ENCODE peak calls at places on chromosomes 7 and 10, in eight cellular contexts. F, R, L, Q, J, U, O and Z are unnamed samples. For H3K9me3, the result is how much of the 10 kb centered on the place peaks cover.

GRCh38 chr10:113052076-113052830 is 102.2 kb downstream of the TCF7L2 start:
- DNase-seq in F (no peak), R (no peak), L (peak), Q (no peak), J (no peak), U (no peak), O (no peak), Z (no peak)

GRCh38 chr7:389911-390601 is 100.1 kb downstream of the FOXL3 start:
- DNase-seq in F (no peak), R (no peak), L (no peak), Q (no peak), J (no peak), U (no peak), O (no peak), Z (peak)

GRCh38 chr10:32347363-32347735 is 391 bp upstream of the EPC1 start:
- DNase-seq in F (peak), R (no peak), L (no peak), Q (no peak), J (no peak), U (no peak), O (no peak), Z (no peak)

GRCh38 chr10:71727429-71728217 is 8.0 kb upstream of the C10orf105 start:
- DNase-seq in F (no peak), R (no peak), L (peak), Q (peak), J (no peak), U (peak), O (no peak), Z (peak)

GRCh38 chr10:71297343-71297742 is 21.7 kb upstream of the SLC29A3 start:
- DNase-seq in F (no peak), R (no peak), L (no peak), Q (no peak), J (no peak), U (no peak), O (no peak), Z (no peak)

GRCh38 chr10:76786673-76787072 is 850.9 kb downstream of the KCNMA1 start:
- DNase-seq in F (no peak), R (no peak), L (no peak), Q (no peak), J (no peak), U (no peak), O (no peak), Z (no peak)

GRCh38 chr7:133207687-133208086 is 45.2 kb upstream of the EXOC4 start:
- DNase-seq in F (peak), R (no peak), L (peak), Q (no peak), J (no peak), U (no peak), O (no peak), Z (no peak)

GRCh38 chr7:41745451-41745850 is 42.6 kb upstream of the INHBA start:
- DNase-seq in F (no peak), R (no peak), L (no peak), Q (no peak), J (no peak), U (no peak), O (no peak), Z (no peak)

GRCh38 chr7:43868681-43869017 is 668 bp downstream of the MRPS24 start:
- DNase-seq in F (no peak), R (no peak), L (peak), Q (no peak), J (peak), U (no peak), O (no peak), Z (no peak)

GRCh38 chr10:4041531-4042096 is 256.6 kb upstream of the KLF6 start:
- DNase-seq in F (no peak), R (no peak), L (no peak), Q (no peak), J (no peak), U (no peak), O (no peak), Z (no peak)

GRCh38 chr7:150434240-150434639 is 16.2 kb upstream of the GIMAP8 start:
- DNase-seq in F (no peak), R (no peak), L (no peak), Q (no peak), J (no peak), U (no peak), O (no peak), Z (no peak)

GRCh38 chr7:85423209-85423895 is 236.5 kb upstream of the SEMA3D start:
- DNase-seq in F (no peak), R (no peak), L (no peak), Q (no peak), J (no peak), U (no peak), O (no peak), Z (no peak)

GRCh38 chr10:75919913-75920312 is 488.5 kb downstream of the LRMDA start:
- DNase-seq in F (no peak), R (no peak), L (no peak), Q (no peak), J (no peak), U (peak), O (no peak), Z (no peak)

GRCh38 chr7:134991469-134992339 is 5.4 kb downstream of the AGBL3 start:
- DNase-seq in F (no peak), R (no peak), L (no peak), Q (no peak), J (peak), U (no peak), O (no peak), Z (no peak)

GRCh38 chr7:92808006-92808405 is 28.4 kb downstream of the CDK6 start:
- DNase-seq in F (no peak), R (no peak), L (peak), Q (no peak), J (peak), U (no peak), O (no peak), Z (no peak)

GRCh38 chr7:42479452-42480303 is 242.7 kb upstream of the GLI3 start:
- DNase-seq in F (no peak), R (no peak), L (no peak), Q (no peak), J (peak), U (no peak), O (no peak), Z (no peak)

GRCh38 chr7:78673272-78673671 is 780.2 kb downstream of the MAGI2 start:
- DNase-seq in F (no peak), R (no peak), L (no peak), Q (no peak), J (no peak), U (no peak), O (no peak), Z (no peak)
- H3K9me3 ChIP-seq in F (under half), R (under half), L (under half), Q (under half), J (under half), U (under half), O (under half), Z (under half)

DNA sequence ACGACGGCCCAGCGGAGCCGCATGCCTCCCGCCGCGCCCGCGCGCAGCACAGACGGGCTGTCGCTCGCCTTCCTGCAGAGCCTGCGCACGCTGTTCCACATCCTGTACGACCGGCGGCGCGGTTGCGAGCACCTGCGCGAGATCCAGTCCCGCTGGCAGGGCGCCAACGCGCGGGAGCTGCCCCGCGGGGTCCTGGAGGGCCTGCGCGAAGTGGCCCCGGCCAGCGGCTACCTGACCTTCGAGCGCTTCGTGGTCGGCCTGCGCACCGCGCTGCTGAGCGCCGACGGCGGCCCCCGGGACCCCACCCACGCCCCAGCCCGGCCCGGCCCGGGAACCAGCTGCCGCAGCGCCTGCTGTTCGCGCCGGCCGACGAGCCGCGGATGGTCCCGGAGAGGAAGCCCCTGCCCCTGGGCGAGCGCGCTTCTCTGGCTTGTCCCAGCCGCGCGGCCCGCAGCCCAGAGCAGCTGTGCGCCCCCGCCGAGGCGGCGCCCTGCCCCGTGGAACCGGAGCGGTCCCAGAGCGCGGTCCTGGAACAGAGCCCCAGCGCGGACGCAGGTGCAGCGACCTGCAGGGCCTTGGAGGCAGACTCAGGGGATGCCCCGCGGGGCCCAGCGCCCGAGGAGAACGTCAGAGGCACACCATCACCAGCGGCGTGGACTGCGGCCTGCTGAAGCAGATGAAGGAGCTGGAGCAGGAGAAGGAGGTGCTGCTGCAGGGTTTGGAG is 25.3 kb upstream of the ZNF716 start:
- DNase-seq in F (no peak), R (no peak), L (no peak), Q (no peak), J (no peak), U (no peak), O (no peak), Z (no peak)
- H3K9me3 ChIP-seq in F (under half), R (under half), L (under half), Q (under half), J (under half), U (under half), O (under half), Z (under half)

DNA sequence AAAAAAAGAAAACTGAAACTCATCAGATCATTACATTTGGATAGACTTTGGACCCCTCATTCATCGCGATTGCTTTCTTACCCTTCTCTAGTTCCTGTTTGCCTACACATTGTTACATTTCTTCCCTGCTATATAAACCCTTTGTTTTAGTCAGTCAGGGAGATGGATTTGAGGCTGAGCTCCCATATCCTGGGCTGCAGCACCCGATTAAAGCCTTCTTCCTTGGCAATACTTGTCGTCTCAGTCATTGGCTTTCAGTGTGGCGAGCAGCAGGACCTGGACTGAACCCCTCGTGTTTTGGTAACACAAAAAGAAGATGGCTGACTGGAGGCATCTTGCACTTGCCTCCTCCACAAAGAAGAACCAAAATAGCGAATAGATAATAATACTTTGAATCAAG is 34.1 kb upstream of the ELOVL3 start:
- DNase-seq in F (no peak), R (no peak), L (no peak), Q (no peak), J (no peak), U (no peak), O (no peak), Z (no peak)
- H3K9me3 ChIP-seq in F (under half), R (under half), L (under half), Q (under half), J (under half), U (under half), O (under half), Z (under half)

GRCh38 chr7:149223746-149224145 is 15.7 kb upstream of the ZNF212 start:
- DNase-seq in F (no peak), R (no peak), L (no peak), Q (no peak), J (no peak), U (no peak), O (no peak), Z (peak)
- H3K9me3 ChIP-seq in F (under half), R (under half), L (under half), Q (under half), J (under half), U (under half), O (under half), Z (under half)

GRCh38 chr10:131271966-131272365 is 39.6 kb downstream of the TCERG1L start:
- DNase-seq in F (no peak), R (no peak), L (no peak), Q (no peak), J (no peak), U (no peak), O (no peak), Z (no peak)

GRCh38 chr10:131270461-131271190 is 40.9 kb downstream of the TCERG1L start:
- DNase-seq in F (no peak), R (no peak), L (no peak), Q (no peak), J (no peak), U (no peak), O (no peak), Z (no peak)

GRCh38 chr10:131272897-131273451 is 38.5 kb downstream of the TCERG1L start:
- DNase-seq in F (no peak), R (no peak), L (no peak), Q (no peak), J (no peak), U (no peak), O (no peak), Z (no peak)

GRCh38 chr10:131269776-131270460 is 41.6 kb downstream of the TCERG1L start:
- DNase-seq in F (no peak), R (no peak), L (no peak), Q (peak), J (no peak), U (no peak), O (no peak), Z (no peak)

GRCh38 chr10:131271195-131271880 is 40.2 kb downstream of the TCERG1L start:
- DNase-seq in F (no peak), R (no peak), L (no peak), Q (no peak), J (no peak), U (no peak), O (no peak), Z (no peak)
- H3K9me3 ChIP-seq in F (under half), R (under half), L (under half), Q (under half), J (under half), U (under half), O (under half), Z (under half)

GRCh38 chr10:131532291-131532690 is 220.8 kb upstream of the TCERG1L start:
- DNase-seq in F (no peak), R (no peak), L (no peak), Q (no peak), J (no peak), U (no peak), O (no peak), Z (no peak)

GRCh38 chr10:131532745-131533341 is 221.3 kb upstream of the TCERG1L start:
- DNase-seq in F (no peak), R (no peak), L (no peak), Q (no peak), J (no peak), U (no peak), O (no peak), Z (no peak)

GRCh38 chr10:131531265-131532190 is 220.0 kb upstream of the TCERG1L start:
- DNase-seq in F (no peak), R (no peak), L (no peak), Q (no peak), J (no peak), U (no peak), O (no peak), Z (no peak)

GRCh38 chr10:131534836-131535235 is 223.3 kb upstream of the TCERG1L start:
- DNase-seq in F (no peak), R (no peak), L (no peak), Q (no peak), J (no peak), U (no peak), O (no peak), Z (no peak)

DNA sequence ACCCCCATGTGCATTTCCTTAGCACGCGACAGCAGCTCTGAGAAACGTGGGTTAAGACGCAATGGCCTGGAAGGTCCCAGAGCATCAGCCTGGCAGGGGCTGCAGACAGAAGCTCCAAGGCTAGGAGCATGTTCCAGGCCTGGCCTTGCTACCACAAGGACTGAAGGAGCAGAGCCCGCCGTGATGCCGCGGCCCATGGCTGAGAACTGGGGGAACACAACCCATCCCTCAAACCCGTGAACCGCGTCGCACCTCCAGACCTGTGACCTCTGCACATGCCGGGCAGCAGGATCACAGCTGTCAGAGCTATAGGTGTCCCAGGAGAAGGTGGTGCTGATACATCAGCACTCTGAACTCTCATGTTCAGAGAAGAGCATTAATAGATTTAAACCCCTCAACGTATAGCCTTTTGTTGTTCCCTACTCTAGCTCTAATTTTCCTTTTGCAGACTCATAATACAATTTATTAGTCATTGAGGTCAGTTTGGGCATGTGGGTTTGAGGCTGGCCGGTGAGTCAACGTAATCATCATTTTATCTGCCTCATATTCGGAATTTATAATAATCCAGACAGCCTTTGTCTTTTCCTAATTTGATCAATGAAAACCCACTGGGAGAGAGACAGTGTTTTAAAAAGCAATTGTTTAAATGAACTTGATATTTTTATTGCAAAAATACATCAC is 222.5 kb upstream of the TCERG1L start:
- DNase-seq in F (no peak), R (no peak), L (no peak), Q (no peak), J (no peak), U (no peak), O (no peak), Z (no peak)
- H3K9me3 ChIP-seq in F (under half), R (under half), L (under half), Q (under half), J (under half), U (under half), O (under half), Z (under half)

DNA sequence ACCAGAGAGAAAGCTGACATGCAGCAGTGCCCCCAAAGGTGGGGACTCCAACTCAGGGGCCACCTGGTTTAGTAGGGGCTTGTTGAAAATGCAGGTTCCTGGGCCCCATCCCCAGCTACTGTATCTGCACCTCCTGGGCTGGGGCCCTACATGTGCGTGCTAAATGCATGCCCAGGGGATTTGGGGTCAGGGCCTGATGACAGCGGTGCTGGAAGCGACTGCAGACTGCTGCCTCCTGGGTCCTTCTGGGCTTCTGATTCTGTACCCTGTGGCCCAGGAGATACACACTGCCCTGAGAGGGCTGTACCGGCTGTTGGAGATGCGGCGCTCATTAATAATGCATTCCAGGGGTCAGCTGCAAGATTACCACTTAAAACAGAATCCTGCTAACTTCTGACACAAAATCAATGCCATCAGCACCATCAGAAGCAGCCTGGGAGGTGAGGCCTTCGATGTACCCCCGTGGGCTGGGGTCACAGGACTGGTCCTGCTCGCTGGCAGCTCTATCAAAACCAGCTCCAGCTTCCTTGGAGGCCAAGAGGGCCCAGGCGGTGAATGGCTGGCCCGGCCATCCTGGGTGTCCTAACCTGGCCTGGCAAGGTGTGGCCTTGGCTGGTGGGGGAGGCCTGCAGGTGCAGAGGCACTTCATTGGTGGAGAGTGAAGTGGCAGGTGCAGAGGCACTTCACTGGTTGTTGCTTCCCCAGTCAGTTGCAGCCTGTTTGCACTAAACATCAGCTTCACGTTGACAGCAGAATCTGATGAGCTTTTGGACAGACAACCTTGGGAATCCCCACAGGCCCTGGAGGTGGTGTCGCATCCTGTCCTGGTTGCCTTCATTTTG is 79.1 kb downstream of the GLRX3 start:
- DNase-seq in F (no peak), R (no peak), L (no peak), Q (peak), J (no peak), U (no peak), O (no peak), Z (no peak)
- H3K9me3 ChIP-seq in F (under half), R (under half), L (under half), Q (under half), J (under half), U (under half), O (under half), Z (under half)

GRCh38 chr10:68367121-68367520 is 34.4 kb upstream of the PBLD start:
- DNase-seq in F (no peak), R (no peak), L (no peak), Q (no peak), J (no peak), U (no peak), O (no peak), Z (no peak)
- H3K9me3 ChIP-seq in F (under half), R (under half), L (under half), Q (under half), J (under half), U (under half), O (under half), Z (under half)

GRCh38 chr7:157595086-157595855 is 258.5 kb downstream of the DNAJB6 start:
- DNase-seq in F (no peak), R (no peak), L (no peak), Q (no peak), J (no peak), U (no peak), O (no peak), Z (no peak)

GRCh38 chr7:157597562-157597961 is 260.8 kb downstream of the DNAJB6 start:
- DNase-seq in F (no peak), R (no peak), L (no peak), Q (no peak), J (no peak), U (no peak), O (no peak), Z (no peak)

GRCh38 chr7:157594306-157594705 is 257.5 kb downstream of the DNAJB6 start:
- DNase-seq in F (no peak), R (no peak), L (no peak), Q (no peak), J (no peak), U (no peak), O (no peak), Z (peak)

GRCh38 chr7:157596026-157596425 is 259.2 kb downstream of the DNAJB6 start:
- DNase-seq in F (no peak), R (no peak), L (no peak), Q (no peak), J (no peak), U (no peak), O (no peak), Z (no peak)

GRCh38 chr7:157596471-157596870 is 259.7 kb downstream of the DNAJB6 start:
- DNase-seq in F (no peak), R (no peak), L (no peak), Q (no peak), J (no peak), U (no peak), O (no peak), Z (no peak)
- H3K9me3 ChIP-seq in F (under half), R (under half), L (under half), Q (under half), J (under half), U (under half), O (under half), Z (under half)